ENCODE peak calls at places on chromosome 22, in ten cellular contexts. One of them, this sample, is unnamed.

GRCh38 chr22:46651316-46651715 is 31.1 kb downstream of the GRAMD4 start:
- DNase-seq in prostate gland: no peak
- DNase-seq in progenitor cell of endocrine pancreas: no peak
- DNase-seq in endothelial cell: no peak
- DNase-seq in activated gamma-delta T cell: no peak
- DNase-seq in amygdala: no peak
- DNase-seq in activated CD8-positive, alpha-beta memory T cell treated with anti-CD3 and anti-CD28 coated beads, Interleukin-2, amount 50 U/mL, for 4 hours: no peak
- DNase-seq in ovary: no peak
- DNase-seq in posterior vena cava: no peak
- DNase-seq in NCI-H510A treated with DMSO at 0.1 percent for 48 hours: no peak
- DNase-seq in this sample: no peak

GRCh38 chr22:43824724-43825485 is 12.8 kb upstream of the EFCAB6 start:
- DNase-seq in prostate gland: no peak
- DNase-seq in progenitor cell of endocrine pancreas: no peak
- DNase-seq in endothelial cell: no peak
- DNase-seq in activated gamma-delta T cell: no peak
- DNase-seq in amygdala: no peak
- DNase-seq in activated CD8-positive, alpha-beta memory T cell treated with anti-CD3 and anti-CD28 coated beads, Interleukin-2, amount 50 U/mL, for 4 hours: no peak
- DNase-seq in ovary: peak; percentile 33
- DNase-seq in posterior vena cava: no peak
- DNase-seq in NCI-H510A treated with DMSO at 0.1 percent for 48 hours: no peak
- DNase-seq in this sample: no peak

GRCh38 chr22:37345863-37346514 is 63.7 kb downstream of the CYTH4 start:
- DNase-seq in prostate gland: no peak
- DNase-seq in progenitor cell of endocrine pancreas: no peak
- DNase-seq in endothelial cell: no peak
- DNase-seq in activated gamma-delta T cell: no peak
- DNase-seq in amygdala: no peak
- DNase-seq in activated CD8-positive, alpha-beta memory T cell treated with anti-CD3 and anti-CD28 coated beads, Interleukin-2, amount 50 U/mL, for 4 hours: no peak
- DNase-seq in ovary: peak; percentile 87
- DNase-seq in posterior vena cava: no peak
- DNase-seq in NCI-H510A treated with DMSO at 0.1 percent for 48 hours: no peak
- DNase-seq in this sample: peak; percentile 51

GRCh38 chr22:29260601-29261315 is 7.0 kb downstream of the RHBDD3 start:
- DNase-seq in prostate gland: no peak
- DNase-seq in progenitor cell of endocrine pancreas: no peak
- DNase-seq in endothelial cell: no peak
- DNase-seq in activated gamma-delta T cell: no peak
- DNase-seq in amygdala: no peak
- DNase-seq in activated CD8-positive, alpha-beta memory T cell treated with anti-CD3 and anti-CD28 coated beads, Interleukin-2, amount 50 U/mL, for 4 hours: no peak
- DNase-seq in ovary: peak; percentile 61
- DNase-seq in posterior vena cava: no peak
- DNase-seq in NCI-H510A treated with DMSO at 0.1 percent for 48 hours: no peak
- DNase-seq in this sample: no peak

GRCh38 chr22:49102367-49102766 is 725.3 kb downstream of the BRD1 start:
- DNase-seq in prostate gland: no peak
- DNase-seq in progenitor cell of endocrine pancreas: no peak
- DNase-seq in endothelial cell: no peak
- DNase-seq in activated gamma-delta T cell: no peak
- DNase-seq in amygdala: no peak
- DNase-seq in activated CD8-positive, alpha-beta memory T cell treated with anti-CD3 and anti-CD28 coated beads, Interleukin-2, amount 50 U/mL, for 4 hours: no peak
- DNase-seq in ovary: peak; percentile 15
- DNase-seq in posterior vena cava: peak; percentile 54
- DNase-seq in NCI-H510A treated with DMSO at 0.1 percent for 48 hours: no peak
- DNase-seq in this sample: no peak

GRCh38 chr22:48574776-48575566 is 1252.7 kb downstream of the BRD1 start:
- DNase-seq in prostate gland: peak; percentile 40
- DNase-seq in progenitor cell of endocrine pancreas: peak; percentile 84
- DNase-seq in endothelial cell: peak; percentile 88
- DNase-seq in activated gamma-delta T cell: no peak
- DNase-seq in amygdala: peak; percentile 24
- DNase-seq in activated CD8-positive, alpha-beta memory T cell treated with anti-CD3 and anti-CD28 coated beads, Interleukin-2, amount 50 U/mL, for 4 hours: no peak
- DNase-seq in ovary: peak; percentile 80
- DNase-seq in posterior vena cava: no peak
- DNase-seq in NCI-H510A treated with DMSO at 0.1 percent for 48 hours: peak; percentile 41
- DNase-seq in this sample: peak; percentile 21

GRCh38 chr22:27866136-27867091 is 52.6 kb downstream of the PITPNB start:
- DNase-seq in prostate gland: peak; percentile 23
- DNase-seq in progenitor cell of endocrine pancreas: no peak
- DNase-seq in endothelial cell: no peak
- DNase-seq in activated gamma-delta T cell: no peak
- DNase-seq in amygdala: no peak
- DNase-seq in activated CD8-positive, alpha-beta memory T cell treated with anti-CD3 and anti-CD28 coated beads, Interleukin-2, amount 50 U/mL, for 4 hours: no peak
- DNase-seq in ovary: peak; percentile 78
- DNase-seq in posterior vena cava: no peak
- DNase-seq in NCI-H510A treated with DMSO at 0.1 percent for 48 hours: no peak
- DNase-seq in this sample: peak; percentile 58

GRCh38 chr22:49996192-49996531 is 16.4 kb downstream of the IL17REL start:
- DNase-seq in prostate gland: no peak
- DNase-seq in progenitor cell of endocrine pancreas: no peak
- DNase-seq in endothelial cell: no peak
- DNase-seq in activated gamma-delta T cell: no peak
- DNase-seq in amygdala: no peak
- DNase-seq in activated CD8-positive, alpha-beta memory T cell treated with anti-CD3 and anti-CD28 coated beads, Interleukin-2, amount 50 U/mL, for 4 hours: no peak
- DNase-seq in ovary: peak; percentile 29
- DNase-seq in posterior vena cava: no peak
- DNase-seq in NCI-H510A treated with DMSO at 0.1 percent for 48 hours: no peak
- DNase-seq in this sample: no peak

GRCh38 chr22:37232140-37232998 is 11.7 kb downstream of the RAC2 start:
- DNase-seq in prostate gland: no peak
- DNase-seq in progenitor cell of endocrine pancreas: no peak
- DNase-seq in endothelial cell: no peak
- DNase-seq in activated gamma-delta T cell: no peak
- DNase-seq in amygdala: no peak
- DNase-seq in activated CD8-positive, alpha-beta memory T cell treated with anti-CD3 and anti-CD28 coated beads, Interleukin-2, amount 50 U/mL, for 4 hours: no peak
- DNase-seq in ovary: peak; percentile 3
- DNase-seq in posterior vena cava: peak; percentile 44
- DNase-seq in NCI-H510A treated with DMSO at 0.1 percent for 48 hours: no peak
- DNase-seq in this sample: no peak

GRCh38 chr22:23220485-23221350 is 40.4 kb downstream of the BCR start:
- DNase-seq in prostate gland: no peak
- DNase-seq in progenitor cell of endocrine pancreas: no peak
- DNase-seq in endothelial cell: no peak
- DNase-seq in activated gamma-delta T cell: no peak
- DNase-seq in amygdala: no peak
- DNase-seq in activated CD8-positive, alpha-beta memory T cell treated with anti-CD3 and anti-CD28 coated beads, Interleukin-2, amount 50 U/mL, for 4 hours: no peak
- DNase-seq in ovary: peak; percentile 24
- DNase-seq in posterior vena cava: no peak
- DNase-seq in NCI-H510A treated with DMSO at 0.1 percent for 48 hours: no peak
- DNase-seq in this sample: no peak

GRCh38 chr22:49240016-49240380 is 587.7 kb downstream of the BRD1 start:
- DNase-seq in prostate gland: peak; percentile 1
- DNase-seq in progenitor cell of endocrine pancreas: no peak
- DNase-seq in endothelial cell: no peak
- DNase-seq in activated gamma-delta T cell: no peak
- DNase-seq in amygdala: no peak
- DNase-seq in activated CD8-positive, alpha-beta memory T cell treated with anti-CD3 and anti-CD28 coated beads, Interleukin-2, amount 50 U/mL, for 4 hours: no peak
- DNase-seq in ovary: peak; percentile 4
- DNase-seq in posterior vena cava: no peak
- DNase-seq in NCI-H510A treated with DMSO at 0.1 percent for 48 hours: no peak
- DNase-seq in this sample: no peak

GRCh38 chr22:28817919-28818859 is 17.8 kb upstream of the XBP1 start:
- DNase-seq in prostate gland: peak; percentile 94
- DNase-seq in progenitor cell of endocrine pancreas: no peak
- DNase-seq in endothelial cell: no peak
- DNase-seq in activated gamma-delta T cell: no peak
- DNase-seq in amygdala: no peak
- DNase-seq in activated CD8-positive, alpha-beta memory T cell treated with anti-CD3 and anti-CD28 coated beads, Interleukin-2, amount 50 U/mL, for 4 hours: no peak
- DNase-seq in ovary: no peak
- DNase-seq in posterior vena cava: peak; percentile 66
- DNase-seq in NCI-H510A treated with DMSO at 0.1 percent for 48 hours: peak; percentile 77
- DNase-seq in this sample: peak; percentile 78

GRCh38 chr22:25359601-25360261 is 140.3 kb downstream of the CRYBB2 start:
- DNase-seq in prostate gland: no peak
- DNase-seq in progenitor cell of endocrine pancreas: no peak
- DNase-seq in endothelial cell: no peak
- DNase-seq in activated gamma-delta T cell: no peak
- DNase-seq in amygdala: no peak
- DNase-seq in activated CD8-positive, alpha-beta memory T cell treated with anti-CD3 and anti-CD28 coated beads, Interleukin-2, amount 50 U/mL, for 4 hours: no peak
- DNase-seq in ovary: no peak
- DNase-seq in posterior vena cava: peak; percentile 71
- DNase-seq in NCI-H510A treated with DMSO at 0.1 percent for 48 hours: no peak
- DNase-seq in this sample: no peak

GRCh38 chr22:23242473-23243001 is 62.2 kb downstream of the BCR start:
- DNase-seq in prostate gland: no peak
- DNase-seq in progenitor cell of endocrine pancreas: no peak
- DNase-seq in endothelial cell: no peak
- DNase-seq in activated gamma-delta T cell: no peak
- DNase-seq in amygdala: no peak
- DNase-seq in activated CD8-positive, alpha-beta memory T cell treated with anti-CD3 and anti-CD28 coated beads, Interleukin-2, amount 50 U/mL, for 4 hours: no peak
- DNase-seq in ovary: no peak
- DNase-seq in posterior vena cava: no peak
- DNase-seq in NCI-H510A treated with DMSO at 0.1 percent for 48 hours: no peak
- DNase-seq in this sample: no peak

GRCh38 chr22:48551061-48551460 is 1276.6 kb downstream of the BRD1 start:
- DNase-seq in prostate gland: no peak
- DNase-seq in progenitor cell of endocrine pancreas: no peak
- DNase-seq in endothelial cell: no peak
- DNase-seq in activated gamma-delta T cell: no peak
- DNase-seq in amygdala: no peak
- DNase-seq in activated CD8-positive, alpha-beta memory T cell treated with anti-CD3 and anti-CD28 coated beads, Interleukin-2, amount 50 U/mL, for 4 hours: no peak
- DNase-seq in ovary: no peak
- DNase-seq in posterior vena cava: no peak
- DNase-seq in NCI-H510A treated with DMSO at 0.1 percent for 48 hours: no peak
- DNase-seq in this sample: no peak

GRCh38 chr22:38449776-38450175 is 5.2 kb downstream of the KCNJ4 start:
- DNase-seq in prostate gland: no peak
- DNase-seq in progenitor cell of endocrine pancreas: no peak
- DNase-seq in endothelial cell: no peak
- DNase-seq in activated gamma-delta T cell: no peak
- DNase-seq in amygdala: peak; percentile 23
- DNase-seq in activated CD8-positive, alpha-beta memory T cell treated with anti-CD3 and anti-CD28 coated beads, Interleukin-2, amount 50 U/mL, for 4 hours: no peak
- DNase-seq in ovary: no peak
- DNase-seq in posterior vena cava: no peak
- DNase-seq in NCI-H510A treated with DMSO at 0.1 percent for 48 hours: no peak
- DNase-seq in this sample: no peak

GRCh38 chr22:44848791-44849410 is 96.5 kb downstream of the ARHGAP8 start:
- DNase-seq in prostate gland: no peak
- DNase-seq in progenitor cell of endocrine pancreas: no peak
- DNase-seq in endothelial cell: no peak
- DNase-seq in activated gamma-delta T cell: no peak
- DNase-seq in amygdala: no peak
- DNase-seq in activated CD8-positive, alpha-beta memory T cell treated with anti-CD3 and anti-CD28 coated beads, Interleukin-2, amount 50 U/mL, for 4 hours: no peak
- DNase-seq in ovary: no peak
- DNase-seq in posterior vena cava: peak; percentile 74
- DNase-seq in NCI-H510A treated with DMSO at 0.1 percent for 48 hours: no peak
- DNase-seq in this sample: no peak

GRCh38 chr22:48579035-48579914 is 1248.4 kb downstream of the BRD1 start:
- DNase-seq in prostate gland: no peak
- DNase-seq in progenitor cell of endocrine pancreas: no peak
- DNase-seq in endothelial cell: no peak
- DNase-seq in activated gamma-delta T cell: no peak
- DNase-seq in amygdala: peak; percentile 10
- DNase-seq in activated CD8-positive, alpha-beta memory T cell treated with anti-CD3 and anti-CD28 coated beads, Interleukin-2, amount 50 U/mL, for 4 hours: no peak
- DNase-seq in ovary: no peak
- DNase-seq in posterior vena cava: no peak
- DNase-seq in NCI-H510A treated with DMSO at 0.1 percent for 48 hours: no peak
- DNase-seq in this sample: peak; percentile 30